ENCODE peak calls at places on chromosomes 13 and 19, in six cellular contexts. Y, R, M, H, J and X are unnamed samples.

GRCh38 chr13:32537580-32538233 is 888 bp downstream of the N4BP2L2 start:
- DNase-seq in Y (no peak), R (no peak), M (peak), H (no peak), J (no peak), X (peak)

GRCh38 chr19:8361921-8362793 is 1.8 kb upstream of the ANGPTL4 start:
- DNase-seq in Y (peak), R (no peak), M (peak), H (peak), J (peak), X (peak)

GRCh38 chr19:39539165-39539518 is 819 bp downstream of the EID2 start:
- DNase-seq in Y (no peak), R (peak), M (no peak), H (no peak), J (peak), X (no peak)

GRCh38 chr19:18445252-18445948 is 7.5 kb upstream of the ISYNA1 start:
- DNase-seq in Y (no peak), R (no peak), M (no peak), H (no peak), J (no peak), X (no peak)

GRCh38 chr13:113423225-113424170 is 29.8 kb downstream of the ADPRHL1 start:
- DNase-seq in Y (no peak), R (no peak), M (no peak), H (peak), J (no peak), X (no peak)

GRCh38 chr13:107157272-107157671 is 589.3 kb upstream of the ARGLU1 start:
- DNase-seq in Y (no peak), R (no peak), M (no peak), H (no peak), J (no peak), X (no peak)

GRCh38 chr19:33813391-33814101 is 16.9 kb downstream of the KCTD15 start:
- DNase-seq in Y (no peak), R (no peak), M (no peak), H (no peak), J (no peak), X (no peak)

GRCh38 chr13:52001120-52001731 is 10.0 kb downstream of the ATP7B start:
- DNase-seq in Y (peak), R (peak), M (no peak), H (no peak), J (peak), X (no peak)

GRCh38 chr13:21458457-21458815 is 667 bp downstream of the ZDHHC20 start:
- DNase-seq in Y (no peak), R (peak), M (peak), H (no peak), J (peak), X (peak)

GRCh38 chr13:45356966-45357689 is 16.1 kb upstream of the TPT1 start:
- DNase-seq in Y (no peak), R (no peak), M (no peak), H (no peak), J (no peak), X (no peak)
- TF ChIP-seq CTCF in Y (no peak), R (no peak), M (no peak), H (no peak), J (no peak), X (no peak)

DNA sequence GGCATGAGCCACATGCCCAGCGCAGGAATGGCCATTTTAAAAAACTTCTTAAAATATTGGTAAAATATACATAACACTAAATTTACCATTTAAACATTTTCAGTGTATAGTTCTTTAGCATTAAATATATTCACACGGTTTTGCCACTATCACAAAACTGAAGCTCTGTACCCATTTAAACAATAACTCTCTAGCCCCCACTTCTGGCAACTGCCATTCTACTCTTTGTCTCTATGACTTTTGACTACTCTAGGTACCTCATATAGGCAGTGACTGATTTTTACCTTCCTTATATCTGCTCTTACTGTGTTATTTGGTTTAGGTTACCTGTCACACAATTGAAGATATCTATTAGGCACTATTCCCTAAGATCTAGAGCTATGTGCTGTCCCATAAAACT is 2.3 kb upstream of the KBTBD7 start:
- DNase-seq in Y (peak), R (no peak), M (no peak), H (no peak), J (no peak), X (no peak)
- TF ChIP-seq CTCF in Y (peak), R (peak), M (no peak), H (no peak), J (peak), X (no peak)

GRCh38 chr13:94800423-94800822 is 88.1 kb upstream of the SOX21 start:
- DNase-seq in Y (no peak), R (no peak), M (no peak), H (no peak), J (no peak), X (no peak)
- TF ChIP-seq CTCF in Y (no peak), R (no peak), M (no peak), H (no peak), J (no peak), X (no peak)

GRCh38 chr19:30172643-30173242 is 199.4 kb upstream of the ZNF536 start:
- DNase-seq in Y (no peak), R (no peak), M (no peak), H (no peak), J (no peak), X (no peak)
- TF ChIP-seq CTCF in Y (no peak), R (no peak), M (no peak), H (no peak), J (no peak), X (no peak)

DNA sequence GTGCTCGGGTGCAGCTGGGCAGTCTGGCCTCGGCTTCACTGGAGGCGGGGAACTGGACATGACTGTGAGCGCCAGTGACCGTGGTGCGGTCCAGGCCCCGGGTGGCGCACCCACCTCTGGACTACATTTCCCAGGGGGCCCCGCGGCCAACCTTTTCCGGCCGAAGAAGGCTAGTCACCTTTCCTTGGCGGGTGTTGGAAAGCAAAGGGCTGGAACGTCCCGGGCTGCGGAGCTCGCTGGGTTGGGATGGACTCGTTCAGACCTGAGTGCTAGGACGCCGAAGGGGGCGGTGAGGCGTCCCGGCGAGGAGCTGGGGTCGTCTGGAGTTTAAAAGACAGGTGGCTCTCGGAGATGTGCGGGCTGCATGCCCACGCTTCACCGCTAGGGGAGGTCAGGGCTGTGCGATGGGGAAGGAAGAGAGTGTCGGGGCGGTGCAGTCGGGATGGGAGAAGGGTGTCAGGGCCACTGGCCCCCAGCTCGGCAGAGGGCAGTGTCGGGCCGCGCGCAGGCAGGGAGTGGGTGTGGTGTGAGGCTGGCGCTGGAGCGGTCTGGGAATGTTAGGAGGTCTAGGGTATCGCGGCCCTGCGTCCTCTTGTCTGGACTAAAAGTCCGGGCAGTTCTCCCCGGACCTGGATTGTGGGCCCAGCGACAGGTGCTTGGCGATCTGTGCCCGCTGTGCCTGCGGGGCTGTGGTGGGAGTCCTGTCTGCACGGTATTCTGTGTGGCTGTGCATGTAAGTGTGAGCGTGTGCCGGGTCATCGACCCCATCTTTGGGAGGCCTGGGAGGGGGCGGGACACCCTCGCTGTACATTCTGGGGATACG is 57.1 kb downstream of the ZNF568 start:
- DNase-seq in Y (peak), R (no peak), M (peak), H (peak), J (no peak), X (no peak)
- TF ChIP-seq CTCF in Y (peak), R (no peak), M (peak), H (peak), J (no peak), X (no peak)